ENCODE peak calls at places on chromosomes 12 and 14, in seven cellular contexts. F, N, Y, E, V, S and R are unnamed samples.

GRCh38 chr14:64692597-64693350 is 11.4 kb upstream of the PLEKHG3 start:
- DNase-seq in V (no peak), E (no peak), N (no peak), F (no peak), Y (no peak), S (no peak), R (no peak)

GRCh38 chr12:96236221-96236822 is 42.1 kb downstream of the ELK3 start:
- DNase-seq in N (no peak), F (no peak), V (no peak), S (no peak), E (no peak), Y (no peak), R (peak; percentile 62)

GRCh38 chr12:67400742-67401141 is 131.6 kb downstream of the CAND1 start:
- DNase-seq in E (no peak), V (no peak), Y (no peak), N (no peak), S (no peak), F (no peak), R (no peak)

GRCh38 chr12:25557830-25558436 is 4.8 kb upstream of the LMNTD1 start:
- DNase-seq in V (peak; percentile 42), S (no peak), Y (peak; percentile 44), N (peak; percentile 8), F (peak; percentile 54), E (no peak), R (peak; percentile 70)

GRCh38 chr12:113882690-113883089 is 83.4 kb downstream of the RBM19 start:
- DNase-seq in Y (no peak), V (no peak), S (no peak), F (no peak), E (no peak), N (no peak), R (no peak)

GRCh38 chr12:42473130-42473529 is 116.4 kb downstream of the PRICKLE1 start:
- DNase-seq in F (no peak), Y (no peak), N (no peak), V (no peak), E (no peak), S (no peak), R (no peak)

GRCh38 chr14:55699131-55700057 is 119.4 kb downstream of the KTN1 start:
- DNase-seq in N (peak; percentile 45), S (no peak), Y (no peak), V (peak; percentile 30), E (no peak), F (no peak), R (no peak)

GRCh38 chr12:125861299-125862281 is 796.4 kb downstream of the AACS start:
- DNase-seq in N (no peak), F (no peak), V (no peak), Y (peak; percentile 29), E (no peak), S (no peak), R (no peak)

GRCh38 chr14:65222434-65222833 is 120.1 kb upstream of the MAX start:
- DNase-seq in E (peak; percentile 80), N (no peak), F (peak; percentile 60), Y (peak; percentile 65), V (peak; percentile 80), S (no peak), R (peak; percentile 72)

GRCh38 chr14:104438166-104438887 is 141.2 kb upstream of the C14orf180 start:
- DNase-seq in F (no peak), S (no peak), V (no peak), N (no peak), E (no peak), Y (no peak), R (no peak)

GRCh38 chr12:41026151-41026550 is 162.0 kb upstream of the PDZRN4 start:
- DNase-seq in S (no peak), F (no peak), N (no peak), V (no peak), Y (no peak), E (no peak), R (no peak)

GRCh38 chr14:99133563-99134332 is 138.2 kb downstream of the BCL11B start:
- DNase-seq in S (no peak), F (no peak), N (no peak), V (no peak), E (peak; percentile 44), Y (no peak), R (no peak)

GRCh38 chr12:43069768-43070221 is 480.2 kb upstream of the PRICKLE1 start:
- DNase-seq in S (peak; percentile 3), F (no peak), E (no peak), V (no peak), Y (no peak), N (no peak), R (no peak)

GRCh38 chr14:23160924-23161522 is 22.4 kb downstream of the SLC7A8 start:
- DNase-seq in N (no peak), F (no peak), S (no peak), Y (peak; percentile 85), E (peak; percentile 83), V (no peak), R (peak; percentile 68)

GRCh38 chr12:131711551-131712205 is 788 bp downstream of the SFSWAP start:
- DNase-seq in E (no peak), N (no peak), V (peak; percentile 9), Y (peak; percentile 29), F (no peak), S (no peak), R (peak; percentile 38)

GRCh38 chr12:125021096-125021495 is 27.7 kb downstream of the BRI3BP start:
- DNase-seq in Y (no peak), E (no peak), F (no peak), V (no peak), N (no peak), S (no peak), R (no peak)

GRCh38 chr14:98093111-98093510 is 1178.9 kb downstream of the BCL11B start:
- DNase-seq in E (no peak), Y (no peak), S (no peak), N (no peak), V (no peak), F (no peak), R (no peak)

GRCh38 chr12:122022393-122023338 is 982 bp downstream of the BCL7A start:
- DNase-seq in V (no peak), Y (peak; percentile 55), S (no peak), E (peak; percentile 62), N (peak; percentile 41), F (no peak), R (peak; percentile 56)

GRCh38 chr12:122024132-122024785 is 2.6 kb downstream of the BCL7A start:
- DNase-seq in Y (peak; percentile 58), E (no peak), V (no peak), S (no peak), F (no peak), N (no peak), R (no peak)

GRCh38 chr12:122021193-122021821 is 377 bp upstream of the BCL7A start:
- DNase-seq in S (no peak), V (peak; percentile 39), F (no peak), Y (peak; percentile 37), N (no peak), E (peak; percentile 65), R (peak; percentile 34)

GRCh38 chr12:122021822-122022392 is at the start of gene BCL7A:
- DNase-seq in N (peak; percentile 47), S (no peak), E (peak; percentile 68), V (peak; percentile 72), F (peak; percentile 22), Y (peak; percentile 77), R (peak; percentile 63)

GRCh38 chr12:122023339-122024131 is 1.9 kb downstream of the BCL7A start:
- DNase-seq in F (peak; percentile 42), S (no peak), E (peak; percentile 57), N (peak; percentile 73), Y (peak; percentile 69), V (peak; percentile 79), R (no peak)
- TF ChIP-seq POLR2A in F (peak; percentile 18), S (no peak), E (no peak), N (no peak), Y (no peak), V (no peak), R (no peak)

GRCh38 chr12:90652280-90652679 is 302.7 kb downstream of the CCER1 start:
- DNase-seq in S (no peak), N (no peak), V (no peak), Y (no peak), E (no peak), F (no peak), R (peak; percentile 15)

GRCh38 chr12:90653051-90653450 is 301.9 kb downstream of the CCER1 start:
- DNase-seq in S (no peak), V (no peak), E (no peak), N (no peak), F (no peak), Y (no peak), R (no peak)
- TF ChIP-seq MAX in S (no peak), V (no peak), E (no peak), N (no peak), F (no peak), Y (no peak), R (no peak)

GRCh38 chr14:100419856-100420255 is 96.7 kb downstream of the SLC25A47 start:
- DNase-seq in F (no peak), N (no peak), S (no peak), E (no peak), Y (no peak), V (no peak), R (no peak)
- TF ChIP-seq POLR2A in F (no peak), N (no peak), S (no peak), E (no peak), Y (no peak), V (no peak), R (no peak)

GRCh38 chr12:49345048-49345839 is 1.4 kb upstream of the DNAJC22 start:
- DNase-seq in N (no peak), V (no peak), Y (no peak), E (peak; percentile 67), F (no peak), S (no peak), R (peak; percentile 55)
- TF ChIP-seq MAX in N (no peak), V (no peak), Y (no peak), E (no peak), F (no peak), S (no peak), R (no peak)

GRCh38 chr14:90698379-90698869 is 117.8 kb downstream of the TTC7B start:
- DNase-seq in Y (no peak), F (no peak), V (peak; percentile 84), S (no peak), N (no peak), E (no peak), R (no peak)

GRCh38 chr14:90696728-90697127 is 119.5 kb downstream of the TTC7B start:
- DNase-seq in V (peak; percentile 29), N (no peak), Y (no peak), S (no peak), F (no peak), E (no peak), R (no peak)

GRCh38 chr14:90699016-90699415 is 117.2 kb downstream of the TTC7B start:
- DNase-seq in E (no peak), V (no peak), N (no peak), F (no peak), Y (no peak), S (no peak), R (no peak)

GRCh38 chr14:90697146-90697545 is 119.1 kb downstream of the TTC7B start:
- DNase-seq in Y (no peak), S (no peak), V (no peak), E (no peak), N (no peak), F (no peak), R (no peak)

DNA sequence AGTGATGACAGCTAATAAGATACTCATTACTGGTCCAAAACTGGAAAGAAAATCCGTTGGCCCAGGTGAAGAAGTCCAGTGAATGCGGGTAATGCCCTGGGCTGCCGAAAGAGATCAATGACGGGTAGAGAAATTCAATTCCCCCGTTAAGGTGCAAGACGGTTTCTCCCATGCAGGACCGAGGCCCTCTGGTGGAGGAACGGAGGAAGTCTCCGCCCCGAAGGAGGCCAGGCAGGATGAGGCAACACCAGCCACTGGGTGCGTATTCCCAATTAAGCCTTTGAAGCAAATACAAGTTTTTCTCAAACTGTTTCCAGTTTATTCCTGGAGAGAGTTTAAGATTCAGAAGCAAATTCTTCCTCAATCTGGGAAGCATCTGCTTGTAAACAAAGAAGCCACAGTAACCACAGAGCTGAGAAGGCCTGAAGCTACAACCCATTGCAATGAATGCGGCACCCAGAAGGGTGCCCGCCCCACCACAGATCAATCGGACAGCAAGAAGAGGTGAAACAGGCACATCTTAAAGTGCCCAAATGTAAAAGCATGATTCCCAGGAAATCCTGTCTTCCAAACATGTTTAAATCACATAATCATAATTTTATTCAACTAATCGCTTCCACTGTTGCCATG is 118.5 kb downstream of the TTC7B start:
- DNase-seq in V (peak; percentile 76), Y (peak; percentile 75), E (peak; percentile 84), F (peak; percentile 58), S (no peak), N (peak; percentile 74), R (peak; percentile 83)
- TF ChIP-seq POLR2A in V (no peak), Y (no peak), E (no peak), F (no peak), S (no peak), N (no peak), R (no peak)